ENCODE peak calls at places on chromosomes 2 and 18, in four cellular contexts. Z is nephron progenitor cell, T is EH, Y is HAP-1. R is an unnamed sample.

GRCh38 chr18:54883816-54884604 is 55.7 kb downstream of the RAB27B start:
- DNase-seq in Z (no peak), T (no peak), Y (no peak), R (no peak)

GRCh38 chr18:58229162-58229561 is 185.1 kb downstream of the NEDD4L start:
- DNase-seq in Z (no peak), T (no peak), Y (no peak), R (no peak)

GRCh38 chr2:1173528-1173927 is 222.9 kb downstream of the SNTG2 start:
- DNase-seq in Z (no peak), T (no peak), Y (no peak), R (no peak)

GRCh38 chr2:30359644-30360167 is 87.3 kb upstream of the LCLAT1 start:
- DNase-seq in Z (no peak), T (peak; percentile 50), Y (no peak), R (no peak)

GRCh38 chr2:49943944-49944803 is 789.9 kb upstream of the FSHR start:
- DNase-seq in Z (no peak), T (no peak), Y (no peak), R (no peak)

GRCh38 chr2:128594953-128595677 is 276.4 kb upstream of the HS6ST1 start:
- DNase-seq in Z (no peak), T (no peak), Y (no peak), R (no peak)

GRCh38 chr2:61978522-61978921 is 73.0 kb downstream of the COMMD1 start:
- DNase-seq in Z (no peak), T (peak; percentile 30), Y (peak; percentile 35), R (no peak)

GRCh38 chr2:207465894-207466293 is 63.9 kb upstream of the CREB1 start:
- DNase-seq in Z (no peak), T (no peak), Y (no peak), R (no peak)

GRCh38 chr2:200863655-200864205 is 728 bp downstream of the CLK1 start:
- DNase-seq in Z (peak; percentile 18), T (peak; percentile 46), Y (peak; percentile 28), R (no peak)

GRCh38 chr18:25734336-25734735 is 356.1 kb downstream of the SS18 start:
- DNase-seq in Z (no peak), T (no peak), Y (no peak), R (no peak)

GRCh38 chr2:134104754-134105153 is 149.1 kb upstream of the MGAT5 start:
- DNase-seq in Z (no peak), T (no peak), Y (no peak), R (no peak)

GRCh38 chr2:222159221-222159620 is 139.6 kb downstream of the PAX3 start:
- DNase-seq in Z (no peak), T (no peak), Y (no peak), R (no peak)

GRCh38 chr2:102258386-102259074 is 52.8 kb upstream of the IL1RL1 start:
- DNase-seq in Z (no peak), T (peak; percentile 96), Y (no peak), R (no peak)

GRCh38 chr18:37964885-37965571 is 399.4 kb upstream of the CELF4 start:
- DNase-seq in Z (no peak), T (no peak), Y (no peak), R (no peak)

GRCh38 chr2:120502357-120502756 is 156.4 kb downstream of the INHBB start:
- DNase-seq in Z (no peak), T (no peak), Y (no peak), R (no peak)

GRCh38 chr2:23566236-23567142 is 181.5 kb downstream of the KLHL29 start:
- DNase-seq in Z (peak; percentile 51), T (peak; percentile 13), Y (peak; percentile 49), R (no peak)

GRCh38 chr2:8566788-8567468 is 114.9 kb upstream of the ID2 start:
- DNase-seq in Z (no peak), T (no peak), Y (peak; percentile 2), R (no peak)

GRCh38 chr18:77103991-77104521 is 28.5 kb downstream of the MBP start:
- DNase-seq in Z (no peak), T (peak; percentile 35), Y (no peak), R (no peak)

GRCh38 chr2:30408961-30409387 is 38.1 kb upstream of the LCLAT1 start:
- DNase-seq in Z (no peak), T (peak; percentile 87), Y (no peak), R (no peak)

GRCh38 chr18:3624818-3625716 is 175.1 kb downstream of the TGIF1 start:
- DNase-seq in Z (no peak), T (peak; percentile 97), Y (no peak), R (peak; percentile 11)

GRCh38 chr2:217952409-217952808 is 50.4 kb downstream of the TNS1 start:
- DNase-seq in Z (no peak), T (no peak), Y (no peak), R (no peak)

GRCh38 chr2:183035298-183035953 is 2.8 kb downstream of the NCKAP1 start:
- DNase-seq in Z (no peak), T (peak; percentile 80), Y (no peak), R (no peak)

GRCh38 chr2:11146076-11146475 is 9.2 kb upstream of the SLC66A3 start:
- DNase-seq in Z (no peak), T (no peak), Y (no peak), R (no peak)

GRCh38 chr2:108169982-108170625 is 69.7 kb upstream of the SULT1C3 start:
- DNase-seq in Z (no peak), T (peak; percentile 31), Y (no peak), R (no peak)

GRCh38 chr2:106193491-106193976 is 567 bp downstream of the UXS1 start:
- DNase-seq in Z (peak; percentile 63), T (peak; percentile 30), Y (peak; percentile 49), R (peak; percentile 6)

GRCh38 chr2:132009874-132010521 is 151.8 kb downstream of the ANKRD30BL start:
- DNase-seq in Z (peak; percentile 5), T (peak; percentile 1), Y (no peak), R (no peak)

GRCh38 chr18:400466-400865 is 100.0 kb downstream of the COLEC12 start:
- DNase-seq in Z (no peak), T (peak; percentile 97), Y (no peak), R (no peak)

GRCh38 chr2:63740943-63741342 is 100.8 kb upstream of the UGP2 start:
- DNase-seq in Z (no peak), T (peak; percentile 48), Y (no peak), R (no peak)

R was measured in stimulated activated naive B cell treated with anti-CD40 and anti-IgM and Interleukin-4, amounts not matched to agents 10 μg/mL and 1 μg/mL and 100 μg/mL, for 72 hours.